ENCODE peak calls at places on chromosomes 1 and 21, in five cellular contexts. E, V, A, U and J are unnamed samples.

GRCh38 chr21:27021046-27021445 is 54.2 kb upstream of the ADAMTS5 start:
- DNase-seq in U (no peak), V (no peak), A (no peak), E (no peak), J (no peak)

GRCh38 chr1:27332536-27333281 is 9.1 kb upstream of the SYTL1 start:
- DNase-seq in V (no peak), A (peak), E (peak), U (no peak), J (no peak)

GRCh38 chr1:155968670-155969069 is 9.7 kb downstream of the ARHGEF2 start:
- DNase-seq in V (no peak), A (no peak), E (no peak), U (no peak), J (no peak)

GRCh38 chr1:221724931-221725605 is 16.8 kb downstream of the DUSP10 start:
- DNase-seq in V (no peak), U (no peak), E (no peak), A (no peak), J (no peak)

GRCh38 chr1:167165948-167166702 is 54.6 kb upstream of the POU2F1 start:
- DNase-seq in E (peak), V (no peak), A (no peak), U (no peak), J (no peak)

GRCh38 chr1:198201956-198202784 is 45.4 kb downstream of the NEK7 start:
- DNase-seq in U (peak), A (no peak), E (no peak), V (no peak), J (no peak)

GRCh38 chr1:180898441-180899219 is 14.1 kb upstream of the KIAA1614 start:
- DNase-seq in V (no peak), E (peak), A (no peak), U (no peak), J (no peak)

GRCh38 chr1:175127565-175127964 is 59.9 kb downstream of the TNN start:
- DNase-seq in V (no peak), U (no peak), A (no peak), E (no peak), J (no peak)

GRCh38 chr1:36528361-36529349 is 45.9 kb upstream of the CSF3R start:
- DNase-seq in E (peak), U (no peak), A (no peak), V (no peak), J (no peak)

GRCh38 chr1:46804926-46805325 is 6.1 kb downstream of the CYP4B1 start:
- DNase-seq in V (no peak), U (no peak), A (no peak), E (no peak), J (no peak)

GRCh38 chr1:57770772-57771171 is 346.9 kb upstream of the DAB1 start:
- DNase-seq in A (peak), V (no peak), U (no peak), E (no peak), J (peak)

GRCh38 chr1:152495066-152495675 is 15.4 kb upstream of the LCE5A start:
- DNase-seq in V (no peak), U (no peak), A (peak), E (no peak), J (peak)

GRCh38 chr1:14037101-14037807 is 337.3 kb downstream of the PRDM2 start:
- DNase-seq in A (no peak), V (no peak), E (no peak), U (no peak), J (no peak)

GRCh38 chr21:21045538-21045937 is 47.3 kb downstream of the NCAM2 start:
- DNase-seq in E (no peak), A (no peak), V (no peak), U (no peak), J (no peak)

GRCh38 chr1:111776397-111776796 is 20.7 kb downstream of the DDX20 start:
- DNase-seq in U (no peak), E (no peak), V (no peak), A (no peak), J (no peak)

GRCh38 chr1:75796376-75797272 is at the start of gene MSH4:
- DNase-seq in A (peak), U (no peak), V (no peak), E (peak), J (peak)

GRCh38 chr1:3598051-3598471 is 13.2 kb downstream of the MEGF6 start:
- DNase-seq in A (peak), E (no peak), V (no peak), U (no peak), J (no peak)

GRCh38 chr1:10211805-10212405 is 1.5 kb downstream of the KIF1B start:
- DNase-seq in U (no peak), E (no peak), V (no peak), A (no peak), J (peak)

GRCh38 chr1:215710340-215710971 is 143.4 kb downstream of the KCTD3 start:
- DNase-seq in U (no peak), E (peak), V (peak), A (peak), J (peak)

GRCh38 chr1:213061263-213061662 is 10.2 kb downstream of the RPS6KC1 start:
- DNase-seq in E (no peak), U (no peak), V (no peak), A (no peak), J (no peak)

GRCh38 chr1:21774835-21775541 is 8.0 kb downstream of the USP48 start:
- DNase-seq in A (no peak), U (no peak), V (no peak), E (no peak), J (no peak)

GRCh38 chr1:185154912-185155513 is 1.7 kb downstream of the TRMT1L start:
- DNase-seq in A (no peak), E (no peak), V (no peak), U (no peak), J (no peak)

GRCh38 chr1:201714542-201715276 is 114.2 kb upstream of the IPO9 start:
- DNase-seq in E (no peak), A (peak), V (peak), U (no peak), J (no peak)

GRCh38 chr1:100629391-100629790 is 90.2 kb upstream of the VCAM1 start:
- DNase-seq in E (no peak), V (no peak), U (no peak), A (no peak), J (no peak)

GRCh38 chr1:248752119-248752931 is 3.2 kb downstream of the LYPD8 start:
- DNase-seq in A (no peak), E (no peak), U (no peak), V (no peak), J (peak)

GRCh38 chr1:46510341-46510997 is 20.8 kb downstream of the DMBX1 start:
- DNase-seq in U (no peak), E (no peak), A (no peak), V (no peak), J (no peak)

GRCh38 chr1:207858271-207858670 is 52.7 kb downstream of the CD34 start:
- DNase-seq in E (no peak), A (no peak), U (no peak), V (no peak), J (no peak)

GRCh38 chr21:34514576-34515135 is 2.6 kb upstream of the KCNE1 start:
- DNase-seq in V (no peak), A (no peak), U (no peak), E (no peak), J (no peak)

GRCh38 chr1:15950302-15950701 is 25.6 kb downstream of the ZBTB17 start:
- DNase-seq in A (no peak), E (no peak), V (no peak), U (no peak), J (no peak)

GRCh38 chr21:26127918-26128317 is 42.7 kb downstream of the APP start:
- DNase-seq in A (no peak), V (no peak), E (no peak), U (no peak), J (no peak)

GRCh38 chr1:25645641-25646400 is 29.2 kb downstream of the MAN1C1 start:
- DNase-seq in A (no peak), V (no peak), E (peak), U (no peak), J (no peak)

GRCh38 chr21:15935530-15935929 is 205.7 kb downstream of the USP25 start:
- DNase-seq in A (no peak), U (no peak), E (no peak), V (no peak), J (no peak)

GRCh38 chr1:247360116-247360898 is 28.6 kb upstream of the ZNF496 start:
- DNase-seq in A (no peak), E (no peak), V (no peak), U (no peak), J (no peak)

DNA sequence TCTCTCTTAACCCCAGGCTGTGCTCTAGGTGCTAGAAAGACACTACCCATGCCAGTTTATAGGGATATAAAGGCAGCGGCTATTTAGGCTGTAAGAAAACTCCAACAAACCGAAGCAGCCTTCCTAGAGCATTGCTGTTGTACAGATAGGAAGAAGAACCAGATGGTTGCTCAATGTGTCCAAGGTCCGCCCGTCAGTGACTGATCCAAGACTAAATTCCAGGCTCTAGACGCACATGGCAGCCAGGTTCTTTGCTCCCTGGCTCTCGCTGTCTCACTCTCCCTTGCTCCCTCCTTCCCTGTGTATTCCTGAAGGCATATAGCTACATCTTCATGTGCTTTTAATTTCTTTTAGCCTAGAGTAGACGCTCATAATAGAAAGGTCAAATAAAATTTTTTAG is 303.4 kb downstream of the KIF26B start:
- DNase-seq in V (no peak), E (no peak), U (no peak), A (no peak), J (no peak)
- TF ChIP-seq ZNF274 in V (no peak), E (no peak), U (no peak), A (no peak), J (no peak)

GRCh38 chr1:32400876-32401631 is 6.8 kb upstream of the BSDC1 start:
- DNase-seq in V (peak), U (no peak), E (peak), A (peak), J (peak)
- H2AFZ ChIP-seq in V (peak), U (peak), E (peak), A (peak), J (peak)

GRCh38 chr1:18247151-18247550 is 139.6 kb downstream of the IGSF21 start:
- DNase-seq in E (no peak), U (no peak), A (no peak), V (no peak), J (no peak)

GRCh38 chr1:18257775-18258174 is 150.2 kb downstream of the IGSF21 start:
- DNase-seq in U (no peak), V (no peak), E (no peak), A (no peak), J (no peak)

GRCh38 chr1:18256318-18257235 is 149.0 kb downstream of the IGSF21 start:
- DNase-seq in V (no peak), A (peak), U (no peak), E (peak), J (peak)

GRCh38 chr1:18249691-18250090 is 142.1 kb downstream of the IGSF21 start:
- DNase-seq in V (no peak), A (no peak), E (no peak), U (no peak), J (no peak)

DNA sequence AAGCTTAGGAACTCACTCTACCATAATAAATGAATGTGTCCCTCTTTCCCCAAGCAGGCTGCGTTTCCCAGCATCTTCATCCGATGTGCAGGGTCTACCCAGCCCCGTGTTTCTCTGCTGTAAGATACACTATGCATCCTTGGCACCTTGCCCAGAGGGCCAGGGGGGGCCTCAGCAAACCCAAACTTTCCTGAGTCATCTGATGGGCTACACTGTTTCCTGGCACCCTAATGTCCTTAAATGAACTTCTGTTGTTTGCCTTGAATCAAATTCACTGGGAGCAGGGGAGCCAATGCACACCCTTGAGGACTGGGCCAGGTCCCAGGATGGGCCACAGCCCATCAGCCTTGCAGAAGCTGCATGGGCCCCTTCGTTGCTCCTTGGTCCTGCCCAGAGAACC is 145.5 kb downstream of the IGSF21 start:
- DNase-seq in U (no peak), V (no peak), E (no peak), A (no peak), J (no peak)
- TF ChIP-seq ZNF274 in U (no peak), V (no peak), E (no peak), A (no peak), J (no peak)

GRCh38 chr1:192705510-192705909 is 69.6 kb downstream of the RGS13 start:
- DNase-seq in U (no peak), A (no peak), E (no peak), V (no peak), J (no peak)
- H2AFZ ChIP-seq in U (no peak), A (no peak), E (no peak), V (no peak), J (no peak)

DNA sequence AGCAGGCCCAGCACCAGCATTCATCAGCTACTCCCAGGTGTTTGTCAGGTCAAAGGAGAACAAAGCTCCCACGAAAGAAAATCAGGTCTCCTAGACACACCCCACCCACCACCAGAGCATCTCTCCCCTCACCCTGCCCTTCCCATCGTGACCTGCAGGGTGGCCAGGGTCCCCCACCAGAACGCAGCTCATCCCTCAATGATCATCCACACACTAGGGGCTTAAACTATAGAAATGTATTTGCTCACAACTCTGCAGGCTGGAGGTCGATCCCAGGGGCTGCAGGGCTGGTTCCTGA is 97.4 kb downstream of the RIPK4 start:
- DNase-seq in V (no peak), A (no peak), U (no peak), E (no peak), J (no peak)
- TF ChIP-seq ZNF274 in V (no peak), A (no peak), U (no peak), E (no peak), J (no peak)

GRCh38 chr1:173551699-173552098 is 51.2 kb downstream of the SLC9C2 start:
- DNase-seq in V (no peak), A (no peak), U (no peak), E (no peak), J (no peak)

GRCh38 chr1:173554089-173554488 is 48.8 kb downstream of the SLC9C2 start:
- DNase-seq in U (no peak), V (no peak), A (no peak), E (no peak), J (no peak)

GRCh38 chr1:173549813-173550212 is 53.1 kb downstream of the SLC9C2 start:
- DNase-seq in V (no peak), E (no peak), U (no peak), A (no peak), J (no peak)

GRCh38 chr1:173555651-173556305 is 47.1 kb downstream of the SLC9C2 start:
- DNase-seq in E (no peak), V (no peak), U (no peak), A (no peak), J (no peak)

DNA sequence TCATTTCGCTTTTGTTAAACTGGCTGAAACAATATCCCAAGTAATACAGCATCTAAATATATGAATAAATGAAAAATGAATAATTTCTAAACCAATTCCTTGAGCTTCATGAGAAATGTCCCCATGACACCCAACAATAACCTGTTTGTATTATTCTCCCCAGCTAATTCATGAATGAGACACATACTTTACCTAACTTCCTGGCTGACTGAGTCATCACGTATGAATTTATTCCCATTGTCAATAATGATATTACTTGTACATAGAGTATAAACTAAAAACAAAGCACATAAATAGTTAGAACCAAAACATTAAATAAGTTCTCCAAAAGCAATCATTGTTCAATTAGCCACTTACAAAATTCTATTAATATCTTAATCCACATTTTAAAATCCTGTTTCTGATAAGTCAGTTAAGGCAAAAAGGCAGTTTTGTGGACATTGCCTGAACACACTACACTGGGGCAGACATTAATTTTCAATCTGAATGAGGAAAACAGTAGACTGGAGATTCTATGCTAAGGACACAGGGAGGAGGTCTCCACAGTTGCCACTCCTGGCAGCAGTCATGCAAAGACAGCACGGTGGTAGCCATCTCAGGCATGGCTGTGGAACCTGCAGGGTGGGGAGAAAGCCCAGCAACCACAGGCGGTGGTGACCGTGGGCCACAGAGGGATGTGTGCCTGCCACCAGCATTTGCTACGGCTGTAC is 48.2 kb downstream of the SLC9C2 start:
- DNase-seq in E (no peak), U (no peak), V (no peak), A (no peak), J (peak)
- H2AFZ ChIP-seq in E (no peak), U (no peak), V (peak), A (peak), J (no peak)

GRCh38 chr21:33115586-33116541 is 45.9 kb downstream of the OLIG1 start:
- DNase-seq in V (no peak), A (no peak), U (no peak), E (no peak), J (no peak)
- TF ChIP-seq ZNF274 in V (no peak), A (no peak), U (no peak), E (no peak), J (no peak)